ENCODE peak calls at places on chromosomes 3 and 15, in five cellular contexts. P is DMS153, T is hypothalamus, D is foreskin fibroblast, M is activated gamma-delta T cell treated with Interleukin-2 at 50 U/mL for 16 hours. Z is an unnamed sample.
A peak's percentile ranks its signal among the peaks of the same experiment; 100 is the strongest.

GRCh38 chr3:186277268-186277909 is 84.6 kb downstream of the DGKG start:
- DNase-seq in P (peak; percentile 14), T (no peak), D (peak; percentile 64), M (no peak), Z (no peak)

GRCh38 chr15:67173015-67173414 is 81.4 kb downstream of the AAGAB start:
- DNase-seq in P (no peak), T (no peak), D (no peak), M (no peak), Z (no peak)

GRCh38 chr3:66606126-66606525 is 105.3 kb upstream of the LRIG1 start:
- DNase-seq in P (no peak), T (no peak), D (no peak), M (no peak), Z (no peak)

GRCh38 chr3:194984026-194984425 is 286.9 kb downstream of the XXYLT1 start:
- DNase-seq in P (no peak), T (no peak), D (no peak), M (no peak), Z (no peak)

GRCh38 chr3:123561188-123561587 is 23.7 kb downstream of the HACD2 start:
- DNase-seq in P (no peak), T (no peak), D (no peak), M (no peak), Z (no peak)

GRCh38 chr3:46386206-46386605 is 15.5 kb downstream of the CCR5 start:
- DNase-seq in P (no peak), T (no peak), D (peak; percentile 18), M (no peak), Z (no peak)

GRCh38 chr3:183022935-183023516 is 42.7 kb upstream of the DCUN1D1 start:
- DNase-seq in P (no peak), T (no peak), D (no peak), M (no peak), Z (no peak)

GRCh38 chr3:39933986-39934693 is 124.7 kb downstream of the MYRIP start:
- DNase-seq in P (no peak), T (no peak), D (peak; percentile 10), M (no peak), Z (no peak)

GRCh38 chr3:10349801-10350200 is 28.9 kb upstream of the SEC13 start:
- DNase-seq in P (no peak), T (no peak), D (no peak), M (no peak), Z (no peak)

GRCh38 chr3:168847293-168847883 is 751.7 kb upstream of the GOLIM4 start:
- DNase-seq in P (peak; percentile 19), T (peak; percentile 5), D (peak; percentile 28), M (no peak), Z (no peak)

GRCh38 chr15:43434436-43434835 is 58.5 kb downstream of the TP53BP1 start:
- DNase-seq in P (no peak), T (no peak), D (no peak), M (no peak), Z (no peak)

GRCh38 chr3:70550723-70551319 is 238.4 kb upstream of the MDFIC2 start:
- DNase-seq in P (peak; percentile 1), T (peak; percentile 16), D (peak; percentile 26), M (peak; percentile 60), Z (peak; percentile 80)

GRCh38 chr15:84598250-84598649 is 2.6 kb upstream of the ZSCAN2 start:
- DNase-seq in P (no peak), T (peak; percentile 15), D (no peak), M (peak; percentile 19), Z (no peak)

GRCh38 chr3:101383156-101383575 is 62.8 kb upstream of the IMPG2 start:
- DNase-seq in P (no peak), T (no peak), D (peak; percentile 3), M (no peak), Z (no peak)

Z was measured in stomach.